ENCODE peak calls at places on chromosomes 3 and 15, in seven cellular contexts. Z is heart left ventricle, L is AG10803, F is IMR-90, T is GM12865, R is Panc1, K is neural progenitor cell. E is an unnamed sample.

GRCh38 chr3:127662051-127662469 is 10.7 kb upstream of the ABTB1 start:
- DNase-seq in Z (no peak), L (no peak), F (no peak), T (no peak), R (no peak), K (no peak), E (no peak)

GRCh38 chr3:190862209-190863118 is at the start of gene GMNC:
- DNase-seq in Z (peak), L (peak), F (peak), T (peak), R (peak), K (peak), E (peak)

GRCh38 chr3:52694528-52695189 is 8.8 kb downstream of the GNL3 start:
- DNase-seq in Z (no peak), L (no peak), F (no peak), T (no peak), R (no peak), K (no peak), E (no peak)

GRCh38 chr15:81000144-81000625 is 538 bp upstream of the TLNRD1 start:
- DNase-seq in Z (no peak), L (no peak), F (no peak), T (peak), R (no peak), K (no peak), E (no peak)

GRCh38 chr3:134368751-134369105 is 5.5 kb downstream of the AMOTL2 start:
- DNase-seq in Z (no peak), L (peak), F (no peak), T (no peak), R (no peak), K (no peak), E (no peak)

GRCh38 chr15:74776851-74777768 is 4.8 kb upstream of the CSK start:
- DNase-seq in Z (no peak), L (no peak), F (no peak), T (peak), R (no peak), K (peak), E (no peak)

GRCh38 chr15:83698294-83698693 is 44.4 kb downstream of the ADAMTSL3 start:
- DNase-seq in Z (peak), L (peak), F (peak), T (no peak), R (no peak), K (no peak), E (no peak)

GRCh38 chr15:56524915-56525314 is 60.0 kb upstream of the MNS1 start:
- DNase-seq in Z (no peak), L (peak), F (peak), T (no peak), R (no peak), K (no peak), E (peak)

GRCh38 chr3:75218577-75218976 is 445.6 kb upstream of the FRG2C start:
- DNase-seq in Z (no peak), L (no peak), F (no peak), T (no peak), R (no peak), K (no peak), E (no peak)

GRCh38 chr15:70802629-70803028 is 39.3 kb upstream of the UACA start:
- DNase-seq in Z (no peak), L (peak), F (peak), T (no peak), R (no peak), K (no peak), E (no peak)

GRCh38 chr15:34879112-34879511 is 83.8 kb upstream of the ACTC1 start:
- DNase-seq in Z (no peak), L (no peak), F (no peak), T (no peak), R (no peak), K (no peak), E (no peak)

GRCh38 chr3:53554559-53555511 is 60.4 kb downstream of the CACNA1D start:
- DNase-seq in Z (no peak), L (no peak), F (no peak), T (peak), R (no peak), K (no peak), E (no peak)

GRCh38 chr3:141249041-141249440 is 17.4 kb downstream of the PXYLP1 start:
- DNase-seq in Z (no peak), L (no peak), F (no peak), T (no peak), R (no peak), K (no peak), E (no peak)

GRCh38 chr3:148727242-148727641 is 29.5 kb downstream of the AGTR1 start:
- DNase-seq in Z (no peak), L (peak), F (no peak), T (peak), R (no peak), K (peak), E (no peak)

GRCh38 chr3:134552776-134553175 is 66.9 kb downstream of the CEP63 start:
- DNase-seq in Z (no peak), L (no peak), F (peak), T (no peak), R (no peak), K (no peak), E (no peak)

GRCh38 chr15:67803996-67804843 is 21.1 kb upstream of the SKOR1 start:
- DNase-seq in Z (no peak), L (no peak), F (no peak), T (no peak), R (no peak), K (peak), E (no peak)

GRCh38 chr3:69542265-69543079 is 156.6 kb upstream of the FRMD4B start:
- DNase-seq in Z (peak), L (no peak), F (no peak), T (no peak), R (no peak), K (peak), E (no peak)

GRCh38 chr15:46636220-46636619 is 1001.4 kb downstream of the SQOR start:
- DNase-seq in Z (no peak), L (no peak), F (no peak), T (no peak), R (no peak), K (peak), E (no peak)

GRCh38 chr3:111012388-111013248 is 59.0 kb upstream of the NECTIN3 start:
- DNase-seq in Z (no peak), L (no peak), F (no peak), T (no peak), R (no peak), K (peak), E (no peak)

GRCh38 chr15:83123529-83123928 is 16.1 kb downstream of the TM6SF1 start:
- DNase-seq in Z (no peak), L (no peak), F (no peak), T (no peak), R (no peak), K (no peak), E (no peak)

GRCh38 chr3:20022954-20023644 is 11.0 kb upstream of the PP2D1 start:
- DNase-seq in Z (no peak), L (no peak), F (no peak), T (no peak), R (no peak), K (no peak), E (no peak)

GRCh38 chr15:25849431-25849921 is 13.7 kb downstream of the ATP10A start:
- DNase-seq in Z (no peak), L (peak), F (peak), T (no peak), R (no peak), K (peak), E (peak)

GRCh38 chr3:185250653-185251052 is 3.2 kb downstream of the EHHADH start:
- DNase-seq in Z (no peak), L (no peak), F (no peak), T (no peak), R (no peak), K (no peak), E (no peak)

GRCh38 chr3:27623085-27623753 is 98.9 kb downstream of the EOMES start:
- DNase-seq in Z (no peak), L (no peak), F (peak), T (no peak), R (no peak), K (no peak), E (no peak)

GRCh38 chr3:18237251-18238005 is 187.7 kb downstream of the SATB1 start:
- DNase-seq in Z (no peak), L (peak), F (peak), T (peak), R (no peak), K (no peak), E (no peak)

GRCh38 chr3:184384856-184385422 is 5.1 kb downstream of the CHRD start:
- DNase-seq in Z (no peak), L (no peak), F (no peak), T (no peak), R (no peak), K (no peak), E (no peak)

GRCh38 chr3:85867072-85867471 is 908.3 kb downstream of the CADM2 start:
- DNase-seq in Z (no peak), L (no peak), F (no peak), T (no peak), R (no peak), K (no peak), E (no peak)

GRCh38 chr3:195093731-195094130 is 177.2 kb downstream of the XXYLT1 start:
- DNase-seq in Z (no peak), L (no peak), F (no peak), T (no peak), R (no peak), K (no peak), E (no peak)

GRCh38 chr3:177862962-177863491 is 665.7 kb upstream of the TBL1XR1 start:
- DNase-seq in Z (no peak), L (no peak), F (no peak), T (no peak), R (no peak), K (no peak), E (no peak)

GRCh38 chr3:14139771-14140170 is 14.9 kb downstream of the TMEM43 start:
- DNase-seq in Z (no peak), L (peak), F (no peak), T (no peak), R (no peak), K (no peak), E (no peak)

GRCh38 chr15:60444289-60444912 is 34.5 kb downstream of the ICE2 start:
- DNase-seq in Z (no peak), L (peak), F (peak), T (no peak), R (no peak), K (no peak), E (no peak)

GRCh38 chr15:78316211-78317077 is 17.0 kb upstream of the SKIC8 start:
- DNase-seq in Z (no peak), L (no peak), F (no peak), T (peak), R (no peak), K (peak), E (no peak)

GRCh38 chr3:131922356-131922755 is 112.5 kb downstream of the CPNE4 start:
- DNase-seq in Z (no peak), L (peak), F (no peak), T (no peak), R (no peak), K (no peak), E (no peak)

GRCh38 chr3:41363830-41364523 is 164.7 kb downstream of the CTNNB1 start:
- DNase-seq in Z (no peak), L (no peak), F (no peak), T (no peak), R (no peak), K (peak), E (no peak)

DNA sequence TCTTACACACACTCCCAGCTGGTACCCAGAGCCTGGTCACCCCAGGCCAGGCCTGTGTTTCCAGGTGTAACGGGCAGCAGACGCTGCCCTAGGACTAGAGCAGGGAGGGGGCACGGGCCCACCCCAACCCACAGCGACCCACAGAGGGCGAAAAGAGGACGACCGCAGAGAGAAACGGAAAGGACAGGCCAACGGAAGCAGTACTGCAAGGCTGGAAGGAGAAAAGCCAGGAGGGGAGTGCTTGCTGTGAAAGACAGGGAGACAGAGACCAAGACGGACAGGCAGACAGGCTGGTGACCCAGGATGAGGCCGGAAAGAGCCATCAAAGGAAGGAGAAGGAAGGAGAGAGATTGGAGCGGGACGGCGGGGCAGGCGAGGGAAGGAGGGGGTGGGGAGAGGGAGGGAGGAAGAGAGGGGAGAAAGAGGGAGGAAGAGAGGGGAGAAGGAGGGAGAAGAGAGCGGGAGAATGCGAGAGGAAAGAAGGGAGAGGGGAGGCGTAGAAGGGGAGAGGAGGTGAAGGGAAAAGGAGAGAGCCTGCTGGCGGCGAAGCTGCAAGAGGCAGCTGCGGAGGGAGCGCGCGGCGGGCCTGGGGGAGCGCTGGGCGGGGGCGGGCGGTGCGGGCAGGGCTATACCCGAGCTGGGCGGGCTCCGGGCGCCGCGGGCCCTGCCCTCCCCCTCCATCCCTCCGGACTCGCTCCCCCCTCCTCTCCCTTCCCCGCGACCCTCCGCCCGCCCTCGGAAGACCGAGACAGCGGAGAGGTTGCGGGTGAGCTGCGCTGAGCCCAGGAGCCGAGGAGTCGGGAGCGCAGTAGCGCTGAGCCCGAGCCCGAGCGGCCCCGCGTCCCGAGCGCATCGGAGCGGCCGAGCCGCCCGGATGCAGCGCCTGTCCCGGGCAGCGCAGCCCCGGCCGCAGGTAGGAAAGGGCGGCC is at the start of gene SLC6A1:
- DNase-seq in Z (no peak), L (no peak), F (no peak), T (no peak), R (no peak), K (peak), E (no peak)
- TF ChIP-seq CTCF in Z (no peak), L (no peak), F (no peak), T (no peak), R (no peak), K (peak), E (no peak)

DNA sequence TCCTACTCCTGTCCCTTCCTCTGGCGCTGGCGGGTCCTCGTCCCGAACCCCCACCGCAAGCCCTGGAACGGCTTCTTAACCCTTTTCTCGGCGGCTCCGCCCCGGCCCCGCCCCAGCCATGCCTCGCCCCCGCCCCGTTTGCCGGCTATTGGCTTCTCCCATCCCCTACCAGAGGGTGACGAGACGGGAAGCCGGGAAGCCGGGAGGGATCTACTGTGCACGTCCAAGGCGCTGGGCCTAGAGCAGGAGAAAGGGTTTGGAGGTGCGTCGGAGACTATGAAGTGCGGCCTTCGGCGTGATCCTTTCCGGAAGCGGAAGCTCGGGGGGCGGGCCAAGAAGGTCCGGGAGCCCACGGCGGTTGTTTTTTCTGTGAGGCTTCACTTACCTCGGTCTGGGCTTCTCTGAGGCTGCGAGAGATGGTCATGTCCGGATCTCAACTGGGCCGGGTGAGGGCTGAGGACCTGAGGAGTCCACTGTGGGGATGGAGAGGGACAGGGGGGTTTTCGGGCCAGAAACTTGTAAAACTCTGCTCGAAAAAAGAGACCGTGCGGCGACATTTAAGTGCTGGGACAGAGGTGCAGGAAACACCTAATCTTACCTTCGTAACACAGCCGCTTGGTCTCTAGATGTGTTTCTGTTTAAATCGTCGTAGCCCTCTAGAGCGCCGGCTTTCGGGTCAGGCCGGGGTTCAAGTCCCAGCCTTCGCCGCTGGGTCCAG is 21.4 kb downstream of the ROPN1B start:
- DNase-seq in Z (peak), L (peak), F (peak), T (peak), R (peak), K (peak), E (no peak)
- H3K4me3 ChIP-seq in Z (peak), L (peak), F (peak), T (peak), R (peak), K (peak), E (peak)

GRCh38 chr15:41504751-41505492 is 8.7 kb downstream of the LTK start:
- DNase-seq in Z (peak), L (no peak), F (no peak), T (no peak), R (no peak), K (no peak), E (no peak)

GRCh38 chr15:41505776-41506175 is 7.9 kb downstream of the LTK start:
- DNase-seq in Z (peak), L (no peak), F (no peak), T (no peak), R (no peak), K (no peak), E (no peak)

GRCh38 chr15:41507820-41508290 is 5.8 kb downstream of the LTK start:
- DNase-seq in Z (peak), L (no peak), F (no peak), T (no peak), R (no peak), K (no peak), E (no peak)

GRCh38 chr15:41503669-41504010 is 10.0 kb downstream of the ITPKA start:
- DNase-seq in Z (peak), L (no peak), F (no peak), T (no peak), R (no peak), K (no peak), E (no peak)

DNA sequence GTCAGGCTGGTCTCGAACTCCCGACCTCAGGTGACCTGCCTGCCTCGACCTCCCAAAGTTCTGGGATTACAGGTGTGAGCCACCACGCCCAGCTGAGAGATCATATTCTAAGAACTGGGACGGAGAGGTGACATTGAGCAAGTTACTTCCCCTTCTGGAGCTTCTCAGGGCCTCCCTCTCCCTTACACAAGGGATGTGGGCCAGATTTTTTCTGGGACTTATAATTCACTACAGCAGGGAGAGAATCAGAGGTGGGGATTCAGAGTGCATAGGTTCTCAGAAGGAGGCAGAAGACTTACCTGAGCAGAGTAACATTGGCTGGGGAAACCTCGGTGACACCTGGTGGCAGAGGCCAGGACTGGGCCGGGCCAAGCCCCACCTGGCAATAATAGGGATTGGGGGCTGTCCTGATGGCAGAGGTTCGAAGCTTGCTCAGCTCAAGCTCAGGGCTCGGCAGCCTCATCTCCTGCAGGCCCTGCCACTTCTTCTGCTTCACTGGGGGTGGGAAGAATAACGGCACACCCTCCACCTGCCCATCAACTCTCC is 6.8 kb downstream of the LTK start:
- DNase-seq in Z (peak), L (no peak), F (no peak), T (no peak), R (no peak), K (no peak), E (no peak)
- TF ChIP-seq CTCF in Z (no peak), L (no peak), F (no peak), T (no peak), R (no peak), K (no peak), E (no peak)

GRCh38 chr3:76370749-76371148 is 585.4 kb upstream of the ZNF717 start:
- DNase-seq in Z (no peak), L (no peak), F (peak), T (peak), R (no peak), K (no peak), E (no peak)
- H3K4me3 ChIP-seq in Z (no peak), L (no peak), F (no peak), T (no peak), R (no peak), K (no peak), E (no peak)

DNA sequence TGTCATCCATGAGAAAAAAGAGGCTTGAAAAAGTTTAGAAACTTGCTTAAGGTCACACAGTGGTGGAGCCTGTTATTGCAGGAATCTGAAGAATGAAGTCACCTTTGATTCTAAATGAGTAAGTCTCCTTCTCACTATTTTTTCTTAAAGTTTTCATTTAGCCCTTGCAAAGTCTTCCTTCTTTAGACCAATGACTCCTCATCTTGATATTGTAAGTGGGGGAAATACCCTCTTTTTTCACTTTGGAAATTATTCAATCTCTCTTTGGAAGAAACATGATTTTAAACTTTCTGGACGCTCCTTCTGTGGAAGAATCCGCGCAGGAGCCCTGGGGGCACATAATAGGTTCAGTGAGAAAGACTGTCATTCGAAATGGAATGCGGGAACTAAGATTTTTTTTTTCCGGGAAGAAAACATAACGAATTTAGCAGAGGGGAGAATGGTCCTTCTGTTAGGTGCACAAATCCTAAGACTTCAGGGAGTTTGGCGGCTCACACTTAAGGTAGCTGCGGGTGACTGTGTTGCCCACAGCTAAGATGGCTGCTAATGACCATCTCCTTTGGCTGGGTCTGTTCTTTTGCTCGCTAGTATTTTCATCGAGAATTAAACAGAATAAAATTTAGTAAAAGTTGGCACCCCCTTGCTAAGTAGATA is 614 bp upstream of the SLMAP start:
- DNase-seq in Z (no peak), L (peak), F (peak), T (peak), R (no peak), K (peak), E (no peak)
- TF ChIP-seq CTCF in Z (no peak), L (no peak), F (no peak), T (peak), R (no peak), K (peak), E (no peak)

GRCh38 chr3:138692152-138692551 is 83.6 kb downstream of the FAIM start:
- DNase-seq in Z (no peak), L (no peak), F (no peak), T (no peak), R (no peak), K (no peak), E (no peak)
- H3K4me3 ChIP-seq in Z (no peak), L (no peak), F (no peak), T (no peak), R (no peak), K (no peak), E (no peak)